ENCODE peak calls at places on chromosomes 4 and X, in six cellular contexts. J, Z, S, K, E and G are unnamed samples.

GRCh38 chr4:24394041-24394440 is 190.3 kb downstream of the DHX15 start:
- DNase-seq in J (no peak), K (no peak), Z (no peak), E (no peak), S (no peak), G (peak; percentile 65)

GRCh38 chrX:34805951-34806350 is 136.6 kb upstream of the FAM47B start:
- DNase-seq in E (no peak), Z (no peak), J (no peak), S (no peak), K (no peak), G (no peak)

GRCh38 chr4:107117726-107118125 is 81.6 kb upstream of the DKK2 start:
- DNase-seq in K (no peak), J (no peak), E (no peak), S (no peak), Z (no peak), G (no peak)

GRCh38 chrX:70219938-70220764 is 14.3 kb upstream of the AWAT1 start:
- DNase-seq in K (no peak), J (no peak), Z (peak; percentile 68), E (no peak), S (peak; percentile 98), G (no peak)

GRCh38 chr4:8261851-8262535 is 7.6 kb upstream of the HTRA3 start:
- DNase-seq in J (no peak), S (no peak), K (no peak), Z (no peak), E (no peak), G (no peak)

GRCh38 chr4:152972821-152973613 is 36.9 kb downstream of the FHDC1 start:
- DNase-seq in J (peak; percentile 16), S (no peak), Z (no peak), E (peak; percentile 18), K (no peak), G (no peak)

GRCh38 chrX:154436597-154437397 is at the start of gene GDI1:
- DNase-seq in J (peak; percentile 54), E (peak; percentile 31), S (peak; percentile 82), K (no peak), Z (peak; percentile 33), G (peak; percentile 70)

GRCh38 chr4:10031663-10032590 is 10.6 kb upstream of the SLC2A9 start:
- DNase-seq in Z (no peak), E (no peak), S (no peak), K (no peak), J (peak; percentile 8), G (peak; percentile 25)

GRCh38 chr4:48261288-48261687 is 8.3 kb downstream of the TEC start:
- DNase-seq in J (no peak), Z (no peak), E (peak; percentile 22), S (no peak), K (no peak), G (no peak)